ENCODE peak calls at places on chromosomes 16 and 17, in four cellular contexts. I is CD8-positive, alpha-beta T cell; Y is effector memory CD4-positive, alpha-beta T cell; K is globus pallidus. S is an unnamed sample.

GRCh38 chr16:79677799-79678525 is 77.4 kb upstream of the MAF start:
- DNase-seq in I (no peak), Y (no peak), K (no peak), S (no peak)

GRCh38 chr17:79732246-79732645 is 1.5 kb downstream of the ENPP7 start:
- DNase-seq in I (no peak), Y (no peak), K (no peak), S (no peak)

GRCh38 chr16:86709902-86710601 is 131.7 kb downstream of the FOXL1 start:
- DNase-seq in I (no peak), Y (no peak), K (no peak), S (no peak)

GRCh38 chr17:9271989-9272388 is 250.7 kb downstream of the NTN1 start:
- DNase-seq in I (no peak), Y (no peak), K (peak), S (no peak)

GRCh38 chr17:57067781-57068180 is 17.3 kb upstream of the AKAP1 start:
- DNase-seq in I (no peak), Y (no peak), K (no peak), S (no peak)

GRCh38 chr17:40516581-40517285 is 15.3 kb upstream of the TNS4 start:
- DNase-seq in I (peak), Y (peak), K (no peak), S (peak)

GRCh38 chr17:50332196-50332595 is 13.7 kb upstream of the XYLT2 start:
- DNase-seq in I (no peak), Y (no peak), K (no peak), S (no peak)

GRCh38 chr17:42950044-42950783 is 14.0 kb downstream of the AARSD1 start:
- DNase-seq in I (no peak), Y (no peak), K (no peak), S (no peak)

GRCh38 chr17:1762906-1763829 is 1.3 kb downstream of the SERPINF1 start:
- DNase-seq in I (no peak), Y (no peak), K (no peak), S (no peak)

GRCh38 chr17:79835953-79836951 is 3.0 kb downstream of the CBX4 start:
- DNase-seq in I (peak), Y (no peak), K (no peak), S (peak)

GRCh38 chr17:13320046-13320785 is 281.5 kb downstream of the HS3ST3A1 start:
- DNase-seq in I (no peak), Y (no peak), K (no peak), S (no peak)

GRCh38 chr16:88686439-88687253 is at the start of gene SNAI3:
- DNase-seq in I (peak), Y (peak), K (no peak), S (peak)

GRCh38 chr17:5418858-5419355 is 555 bp downstream of the NUP88 start:
- DNase-seq in I (peak), Y (peak), K (no peak), S (peak)

GRCh38 chr17:30482555-30482954 is 5.3 kb downstream of the GOSR1 start:
- DNase-seq in I (no peak), Y (no peak), K (no peak), S (no peak)

GRCh38 chr17:58831780-58832179 is 76.1 kb downstream of the PPM1E start:
- DNase-seq in I (no peak), Y (no peak), K (no peak), S (no peak)

GRCh38 chr17:81493198-81494038 is 19.2 kb downstream of the ACTG1 start:
- DNase-seq in I (no peak), Y (no peak), K (no peak), S (no peak)

GRCh38 chr17:40664582-40665333 is at the start of gene KRT222:
- DNase-seq in I (no peak), Y (no peak), K (peak), S (no peak)